ENCODE peak calls at places on chromosomes 2 and 18, in eight cellular contexts. U is brain microvascular endothelial cell, B is adrenal gland, H is HCT116, G is thoracic aorta, E is sigmoid colon, R is lower lobe of right lung, C is pancreas. X is an unnamed sample.

GRCh38 chr2:133879703-133880102 is 311.4 kb upstream of the NCKAP5 start:
- DNase-seq in U (no peak), H (no peak), R (no peak), C (no peak), G (no peak), B (no peak), E (no peak), X (no peak)

GRCh38 chr2:194698012-194698411 is 959.0 kb upstream of the SLC39A10 start:
- DNase-seq in E (no peak), U (no peak), H (no peak), C (no peak), R (no peak), B (no peak), G (no peak), X (no peak)

GRCh38 chr2:12797815-12798214 is 81.1 kb downstream of the TRIB2 start:
- DNase-seq in R (no peak), U (no peak), B (no peak), H (no peak), E (no peak), G (no peak), C (no peak), X (no peak)

GRCh38 chr2:216017365-216017764 is 4.0 kb upstream of the MREG start:
- DNase-seq in B (peak; percentile 30), U (no peak), G (no peak), C (no peak), H (no peak), E (no peak), R (no peak), X (no peak)

GRCh38 chr2:95231723-95232122 is 24.4 kb downstream of the ZNF892 start:
- DNase-seq in B (no peak), G (no peak), C (peak; percentile 76), H (peak; percentile 66), U (peak; percentile 44), R (peak; percentile 65), E (no peak), X (peak; percentile 77)

GRCh38 chr2:158907926-158908462 is 60.4 kb upstream of the TANC1 start:
- DNase-seq in H (no peak), G (no peak), B (no peak), R (no peak), C (no peak), U (no peak), E (no peak), X (no peak)

GRCh38 chr2:1509271-1509995 is 96.2 kb downstream of the TPO start:
- DNase-seq in R (peak; percentile 32), E (peak; percentile 44), G (no peak), C (peak; percentile 3), H (no peak), B (no peak), U (no peak), X (no peak)

GRCh38 chr18:10270160-10270571 is 184.3 kb upstream of the APCDD1 start:
- DNase-seq in C (no peak), B (peak; percentile 36), R (no peak), G (no peak), U (peak; percentile 53), H (no peak), E (no peak), X (peak; percentile 46)

GRCh38 chr18:211582-211981 is 53.2 kb downstream of the USP14 start:
- DNase-seq in R (no peak), H (no peak), C (no peak), E (no peak), G (no peak), U (no peak), B (no peak), X (no peak)

GRCh38 chr2:232871835-232872736 is 2.0 kb downstream of the SNORC start:
- DNase-seq in U (no peak), G (no peak), C (no peak), H (no peak), E (peak; percentile 81), B (peak; percentile 9), R (no peak), X (peak; percentile 63)

GRCh38 chr2:178279142-178279541 is 84.8 kb downstream of the OSBPL6 start:
- DNase-seq in R (no peak), U (peak; percentile 90), B (no peak), G (no peak), H (no peak), E (no peak), C (no peak), X (no peak)

GRCh38 chr2:170714156-170715061 is 728 bp upstream of the SP5 start:
- DNase-seq in E (peak; percentile 81), R (peak; percentile 70), B (peak; percentile 71), H (no peak), U (no peak), G (no peak), C (peak; percentile 76), X (peak; percentile 61)

GRCh38 chr2:217228732-217229131 is 368.9 kb upstream of the TNP1 start:
- DNase-seq in G (no peak), C (no peak), B (no peak), E (no peak), U (no peak), R (no peak), H (no peak), X (no peak)

GRCh38 chr18:3790702-3791101 is 340.7 kb downstream of the TGIF1 start:
- DNase-seq in C (no peak), R (no peak), B (no peak), E (no peak), H (no peak), U (no peak), G (no peak), X (no peak)

GRCh38 chr18:76459687-76460350 is 35.2 kb downstream of the ZNF516 start:
- DNase-seq in U (peak; percentile 99), G (peak; percentile 76), H (peak; percentile 15), E (peak; percentile 68), B (peak; percentile 94), R (peak; percentile 56), C (peak; percentile 60), X (peak; percentile 76)

GRCh38 chr2:238169708-238170251 is 11.0 kb downstream of the ERFE start:
- DNase-seq in H (no peak), G (no peak), E (no peak), B (no peak), C (no peak), U (peak; percentile 92), R (no peak), X (no peak)

GRCh38 chr2:236730393-236730792 is 160.8 kb downstream of the ACKR3 start:
- DNase-seq in G (no peak), B (no peak), R (no peak), H (no peak), C (no peak), U (no peak), E (no peak), X (no peak)

GRCh38 chr2:145028055-145028630 is 508.2 kb upstream of the ZEB2 start:
- DNase-seq in U (no peak), E (no peak), B (no peak), G (no peak), C (no peak), R (no peak), H (no peak), X (no peak)

GRCh38 chr18:44130365-44130942 is 550.2 kb upstream of the SETBP1 start:
- DNase-seq in U (peak; percentile 57), G (no peak), R (no peak), B (no peak), E (no peak), H (no peak), C (no peak), X (peak; percentile 55)

GRCh38 chr2:239913632-239914417 is 111.3 kb downstream of the NDUFA10 start:
- DNase-seq in C (no peak), E (no peak), R (no peak), B (no peak), G (no peak), U (no peak), H (no peak), X (peak; percentile 9)

GRCh38 chr2:43086451-43087221 is 139.8 kb downstream of the ZFP36L2 start:
- DNase-seq in C (no peak), G (peak; percentile 74), E (peak; percentile 94), B (peak; percentile 69), R (no peak), U (peak; percentile 99), H (peak; percentile 19), X (peak; percentile 76)

GRCh38 chr2:193267496-193268002 is 1072.8 kb upstream of the TMEFF2 start:
- DNase-seq in C (no peak), R (no peak), H (no peak), B (no peak), U (no peak), E (no peak), G (no peak), X (no peak)

GRCh38 chr2:219002395-219003266 is 9.4 kb upstream of the CRYBA2 start:
- DNase-seq in R (peak; percentile 85), C (peak; percentile 95), B (peak; percentile 45), U (peak; percentile 15), G (no peak), H (peak; percentile 60), E (no peak), X (peak; percentile 82)

GRCh38 chr2:68316091-68316490 is 3.7 kb downstream of the CNRIP1 start:
- DNase-seq in C (no peak), G (no peak), H (no peak), B (no peak), U (no peak), R (no peak), E (no peak), X (no peak)
- TF ChIP-seq CTCF in C (no peak), G (no peak), H (no peak), B (no peak), U (no peak), R (no peak), E (no peak), X (no peak)

GRCh38 chr18:78407456-78407823 is 572.2 kb upstream of the SALL3 start:
- DNase-seq in G (no peak), R (no peak), C (no peak), B (no peak), E (no peak), H (no peak), U (no peak), X (no peak)
- H3K27me3 ChIP-seq in G (no peaks in the 10 kb centered on the region), R (no peaks in the 10 kb centered on the region), C (no peaks in the 10 kb centered on the region), B (no peaks in the 10 kb centered on the region), E (no peaks in the 10 kb centered on the region), H (no peaks in the 10 kb centered on the region), U (no peaks in the 10 kb centered on the region), X (no peaks in the 10 kb centered on the region)

GRCh38 chr2:64526034-64526433 is 1.9 kb downstream of the AFTPH start:
- DNase-seq in R (no peak), B (no peak), U (no peak), E (no peak), C (no peak), G (no peak), H (no peak), X (no peak)

GRCh38 chr2:64522843-64523428 is 1.2 kb upstream of the AFTPH start:
- DNase-seq in B (peak; percentile 70), R (peak; percentile 59), E (no peak), U (peak; percentile 83), H (peak; percentile 84), G (no peak), C (no peak), X (peak; percentile 82)

GRCh38 chr2:64523667-64524603 is at the start of gene AFTPH:
- DNase-seq in C (peak; percentile 100), H (peak; percentile 96), R (peak; percentile 99), U (peak; percentile 98), G (peak; percentile 97), E (peak; percentile 100), B (peak; percentile 99), X (peak; percentile 98)

GRCh38 chr2:64525323-64525625 is 1.1 kb downstream of the AFTPH start:
- DNase-seq in B (no peak), U (peak; percentile 6), R (no peak), H (no peak), E (no peak), G (no peak), C (no peak), X (no peak)

GRCh38 chr2:64524604-64525322 is 635 bp downstream of the AFTPH start:
- DNase-seq in H (no peak), B (peak; percentile 46), C (no peak), G (no peak), U (no peak), E (peak; percentile 69), R (no peak), X (peak; percentile 62)
- TF ChIP-seq CTCF in H (no peak), B (no peak), C (no peak), G (no peak), U (no peak), E (no peak), R (no peak), X (no peak)

GRCh38 chr2:3789246-3789645 is 85.9 kb downstream of the DCDC2C start:
- DNase-seq in G (no peak), C (no peak), H (no peak), E (no peak), U (no peak), B (no peak), R (no peak), X (no peak)
- H3K27me3 ChIP-seq in G (no peaks in the 10 kb centered on the region), C (no peaks in the 10 kb centered on the region), H (peaks cover 34% of the 10 kb centered on the region), E (no peaks in the 10 kb centered on the region), U (no peaks in the 10 kb centered on the region), B (no peaks in the 10 kb centered on the region), R (no peaks in the 10 kb centered on the region), X (no peaks in the 10 kb centered on the region)

X was measured in testis.